ENCODE peak calls at places on chromosome 9, in four cellular contexts. E, Y, G and B are unnamed samples.

GRCh38 chr9:90340421-90340820 is 302.2 kb downstream of the DIRAS2 start:
- DNase-seq in G (no peak), Y (no peak), E (no peak), B (no peak)

GRCh38 chr9:93642961-93643360 is 66.6 kb downstream of the PHF2 start:
- DNase-seq in G (no peak), E (no peak), Y (no peak), B (no peak)

GRCh38 chr9:123914517-123915199 is 15.3 kb downstream of the DENND1A start:
- DNase-seq in Y (no peak), E (no peak), G (no peak), B (no peak)

GRCh38 chr9:108386859-108387384 is 468.9 kb downstream of the ACTL7B start:
- DNase-seq in Y (no peak), E (no peak), G (no peak), B (no peak)

GRCh38 chr9:129761901-129762359 is 9.1 kb upstream of the PTGES start:
- DNase-seq in G (no peak), E (no peak), Y (no peak), B (no peak)

GRCh38 chr9:125513634-125514413 is 193.2 kb downstream of the MAPKAP1 start:
- DNase-seq in Y (no peak), G (no peak), E (no peak), B (peak; percentile 57)

GRCh38 chr9:16333697-16334096 is 536.8 kb downstream of the BNC2 start:
- DNase-seq in Y (no peak), E (no peak), G (no peak), B (no peak)

GRCh38 chr9:110427497-110428104 is 89.9 kb upstream of the TXNDC8 start:
- DNase-seq in E (peak; percentile 5), Y (peak; percentile 26), G (no peak), B (peak; percentile 53)

GRCh38 chr9:73042155-73042554 is 89.3 kb upstream of the ALDH1A1 start:
- DNase-seq in Y (no peak), G (no peak), E (no peak), B (no peak)

GRCh38 chr9:90441814-90442213 is 200.8 kb downstream of the DIRAS2 start:
- DNase-seq in Y (no peak), G (no peak), E (no peak), B (no peak)

GRCh38 chr9:123548749-123549545 is 192.9 kb downstream of the CRB2 start:
- DNase-seq in Y (no peak), G (no peak), E (no peak), B (no peak)

GRCh38 chr9:124414612-124415011 is 630 bp downstream of the PSMB7 start:
- DNase-seq in G (no peak), Y (no peak), E (no peak), B (no peak)

GRCh38 chr9:37311938-37312730 is 110.4 kb upstream of the GRHPR start:
- DNase-seq in G (no peak), E (no peak), Y (no peak), B (no peak)

GRCh38 chr9:13993482-13994267 is 320.3 kb downstream of the NFIB start:
- DNase-seq in G (no peak), E (no peak), Y (no peak), B (no peak)

GRCh38 chr9:131872006-131872405 is 132.1 kb upstream of the RAPGEF1 start:
- DNase-seq in E (no peak), G (peak; percentile 68), Y (no peak), B (no peak)

GRCh38 chr9:14992025-14992424 is 81.8 kb upstream of the FREM1 start:
- DNase-seq in E (no peak), G (no peak), Y (no peak), B (no peak)

GRCh38 chr9:135611875-135612209 is 27.5 kb downstream of the GLT6D1 start:
- DNase-seq in E (no peak), G (no peak), Y (no peak), B (no peak)

GRCh38 chr9:135610290-135611141 is 28.8 kb downstream of the GLT6D1 start:
- DNase-seq in E (no peak), Y (no peak), G (no peak), B (no peak)

GRCh38 chr9:135609366-135609955 is 29.9 kb downstream of the GLT6D1 start:
- DNase-seq in E (no peak), G (no peak), Y (no peak), B (no peak)

GRCh38 chr9:135612437-135612836 is 26.9 kb downstream of the GLT6D1 start:
- DNase-seq in E (no peak), Y (no peak), G (no peak), B (no peak)

DNA sequence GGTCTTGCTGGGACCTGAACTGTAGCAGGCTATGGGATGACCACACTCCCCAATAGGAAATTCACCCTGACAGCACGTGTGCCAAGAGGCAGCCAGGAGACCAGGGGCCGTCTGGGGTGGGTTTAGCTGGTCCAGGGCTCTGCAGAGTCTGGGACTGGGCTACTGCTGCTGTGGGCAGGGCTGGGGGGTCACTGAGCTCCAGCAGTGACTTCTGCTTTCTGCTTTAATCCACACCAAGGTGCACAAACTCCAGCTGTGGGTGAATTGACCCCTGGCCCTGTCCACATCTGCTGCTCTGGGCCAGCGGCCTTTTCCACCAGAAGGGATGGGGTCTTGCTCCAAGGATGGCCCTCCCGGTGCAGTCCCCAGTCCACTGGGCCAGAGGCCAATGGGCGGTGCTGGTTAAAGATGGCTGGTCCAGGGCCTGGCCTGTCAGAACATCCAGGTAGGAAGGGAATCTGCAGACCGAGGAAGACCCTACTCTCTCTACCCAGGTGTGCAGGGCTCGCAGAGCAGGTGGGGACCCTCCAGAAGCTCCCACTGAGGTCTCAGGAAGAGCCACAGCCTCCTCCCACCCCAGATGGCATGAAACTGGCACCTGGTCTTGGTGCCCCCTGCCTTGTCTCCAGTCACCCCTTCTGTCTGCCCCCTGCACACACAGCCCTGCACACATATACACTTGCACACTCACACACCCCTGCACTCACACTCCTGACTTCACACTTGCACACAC is 28.0 kb downstream of the GLT6D1 start:
- DNase-seq in E (no peak), Y (no peak), G (no peak), B (no peak)
- H3K27ac ChIP-seq in E (no peak overlapping the region), Y (no peak overlapping the region), G (no peak overlapping the region), B (no peak overlapping the region)

DNA sequence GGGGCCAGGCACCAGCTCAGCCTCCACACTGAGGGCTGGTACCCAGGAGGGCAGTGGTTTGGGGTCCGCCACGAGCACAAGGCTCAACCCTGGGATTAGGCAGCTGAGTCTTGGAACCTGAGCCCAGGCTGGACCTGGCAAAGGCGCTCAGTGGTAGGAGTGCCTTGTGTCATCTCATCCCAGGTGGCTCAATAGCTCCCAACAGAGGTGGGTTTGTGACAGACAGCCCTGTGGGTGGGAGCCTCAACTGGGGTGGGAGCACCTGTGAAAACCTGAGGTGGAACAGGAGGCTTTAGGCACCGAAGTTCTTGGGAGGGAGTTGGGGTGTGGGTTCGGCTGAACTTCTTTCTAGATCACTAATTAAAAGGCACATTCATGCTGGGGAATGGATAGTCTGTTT is 35.1 kb upstream of the SMU1 start:
- DNase-seq in Y (no peak), E (no peak), G (no peak), B (no peak)
- H3K36me3 ChIP-seq in Y (no peaks in the 10 kb centered on the region), E (no peaks in the 10 kb centered on the region), G (no peaks in the 10 kb centered on the region), B (peaks cover 72% of the 10 kb centered on the region)

GRCh38 chr9:128159784-128160602 is at the start of gene BBLN:
- DNase-seq in G (peak; percentile 98), Y (peak; percentile 94), E (peak; percentile 32), B (peak; percentile 95)
- H3K27ac ChIP-seq in G (peak within 1 kb of the TSS; percentile 78), Y (peak within 1 kb of the TSS; percentile 65), E (peak within 1 kb of the TSS; percentile 81), B (peak within 1 kb of the TSS; percentile 78)

GRCh38 chr9:97364769-97365490 is 47.0 kb upstream of the TDRD7 start:
- DNase-seq in Y (no peak), E (no peak), G (no peak), B (no peak)
- H3K36me3 ChIP-seq in Y (no peaks in the 10 kb centered on the region), E (no peaks in the 10 kb centered on the region), G (no peaks in the 10 kb centered on the region), B (no peaks in the 10 kb centered on the region)

GRCh38 chr9:69122086-69122390 is 52.0 kb upstream of the TJP2 start:
- DNase-seq in G (peak; percentile 86), E (no peak), Y (peak; percentile 44), B (peak; percentile 84)
- H3K27ac ChIP-seq in G (peak overlapping the region; percentile 83), E (peak overlapping the region; percentile 74), Y (peak overlapping the region; percentile 11), B (peak overlapping the region; percentile 92)

GRCh38 chr9:101062686-101063085 is 34.2 kb downstream of the PLPPR1 start:
- DNase-seq in Y (no peak), G (no peak), E (no peak), B (no peak)
- H3K36me3 ChIP-seq in Y (no peaks in the 10 kb centered on the region), G (no peaks in the 10 kb centered on the region), E (no peaks in the 10 kb centered on the region), B (no peaks in the 10 kb centered on the region)

GRCh38 chr9:38656896-38657295 is 36.5 kb upstream of the ANKRD18A start:
- DNase-seq in G (no peak), Y (no peak), E (no peak), B (no peak)
- H3K27ac ChIP-seq in G (no peak overlapping the region), Y (no peak overlapping the region), E (no peak overlapping the region), B (no peak overlapping the region)